ENCODE peak calls at places on chromosomes 1 and 21, in seven cellular contexts. U is A549, X is GM06990, B is psoas muscle, F is OCI-LY7, Y is hepatocyte, M is dorsolateral prefrontal cortex. K is an unnamed sample.

GRCh38 chr21:43639470-43640178 is 19.7 kb downstream of the HSF2BP start:
- DNase-seq in U (peak; percentile 59), X (no peak), B (no peak), F (no peak), Y (peak; percentile 39), M (no peak), K (no peak)

GRCh38 chr1:190478193-190479007 is 736 bp upstream of the BRINP3 start:
- DNase-seq in U (peak; percentile 24), X (no peak), B (no peak), F (no peak), Y (peak; percentile 46), M (no peak), K (no peak)

GRCh38 chr21:40622531-40622930 is 224.4 kb downstream of the DSCAM start:
- DNase-seq in U (no peak), X (no peak), B (no peak), F (no peak), Y (peak; percentile 13), M (no peak), K (peak; percentile 13)

GRCh38 chr1:32972814-32973428 is 8.3 kb upstream of the RNF19B start:
- DNase-seq in U (no peak), X (no peak), B (peak; percentile 47), F (no peak), Y (peak; percentile 73), M (peak; percentile 53), K (no peak)

GRCh38 chr1:74344396-74344795 is 109.2 kb downstream of the TNNI3K start:
- DNase-seq in U (no peak), X (no peak), B (no peak), F (no peak), Y (no peak), M (no peak), K (no peak)

GRCh38 chr1:2594001-2594640 is 7.5 kb downstream of the PRXL2B start:
- DNase-seq in U (no peak), X (no peak), B (peak; percentile 51), F (no peak), Y (no peak), M (peak; percentile 22), K (no peak)

GRCh38 chr1:1665815-1666251 is 7.0 kb upstream of the CDK11B start:
- DNase-seq in U (peak; percentile 14), X (no peak), B (no peak), F (peak; percentile 14), Y (no peak), M (no peak), K (no peak)

GRCh38 chr1:205543351-205544305 is 39.2 kb downstream of the CDK18 start:
- DNase-seq in U (peak; percentile 63), X (no peak), B (peak; percentile 76), F (no peak), Y (peak; percentile 81), M (peak; percentile 68), K (peak; percentile 63)

GRCh38 chr1:88985033-88985432 is 7.4 kb downstream of the KYAT3 start:
- DNase-seq in U (peak; percentile 31), X (no peak), B (no peak), F (no peak), Y (peak; percentile 48), M (no peak), K (peak; percentile 89)

DNA sequence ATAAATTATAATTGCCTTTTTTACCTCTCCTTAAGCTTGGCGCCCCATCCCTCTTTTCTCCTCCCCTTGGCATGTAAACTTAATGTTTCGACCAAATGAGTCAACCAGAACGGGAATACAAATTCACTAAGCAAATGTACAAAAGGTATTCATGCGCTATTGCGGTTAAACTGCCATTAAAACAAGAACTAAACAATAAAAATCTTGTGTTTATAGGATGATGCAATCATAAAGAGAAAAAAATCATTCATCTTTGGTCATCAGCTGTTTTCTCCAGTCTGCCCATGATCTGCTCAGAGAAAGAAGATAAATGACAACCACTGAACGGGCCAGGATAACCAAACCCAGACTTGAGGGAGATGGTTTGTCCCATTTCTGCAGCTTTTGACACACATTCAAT is 534.2 kb upstream of the PLXNA2 start:
- DNase-seq in U (no peak), X (no peak), B (no peak), F (no peak), Y (no peak), M (no peak), K (no peak)
- H3K4me3 ChIP-seq in U (no peak overlapping the region), X (no peak overlapping the region), B (no peak overlapping the region), F (no peak overlapping the region), Y (no peak overlapping the region), M (no peak overlapping the region), K (no peak overlapping the region)

GRCh38 chr1:95916616-95917015 is 682.6 kb downstream of the RWDD3 start:
- DNase-seq in U (no peak), X (no peak), B (no peak), F (no peak), Y (no peak), M (no peak), K (no peak)
- TF ChIP-seq CTCF in U (no peak), X (no peak), B (no peak), F (no peak), Y (peak; percentile 30), M (no peak), K (peak; percentile 58)

GRCh38 chr1:65495137-65495536 is 74.7 kb downstream of the LEPR start:
- DNase-seq in U (no peak), X (no peak), B (no peak), F (no peak), Y (no peak), M (no peak), K (no peak)
- H3K4me3 ChIP-seq in U (no peak overlapping the region), X (no peak overlapping the region), B (no peak overlapping the region), F (no peak overlapping the region), Y (no peak overlapping the region), M (no peak overlapping the region), K (no peak overlapping the region)

DNA sequence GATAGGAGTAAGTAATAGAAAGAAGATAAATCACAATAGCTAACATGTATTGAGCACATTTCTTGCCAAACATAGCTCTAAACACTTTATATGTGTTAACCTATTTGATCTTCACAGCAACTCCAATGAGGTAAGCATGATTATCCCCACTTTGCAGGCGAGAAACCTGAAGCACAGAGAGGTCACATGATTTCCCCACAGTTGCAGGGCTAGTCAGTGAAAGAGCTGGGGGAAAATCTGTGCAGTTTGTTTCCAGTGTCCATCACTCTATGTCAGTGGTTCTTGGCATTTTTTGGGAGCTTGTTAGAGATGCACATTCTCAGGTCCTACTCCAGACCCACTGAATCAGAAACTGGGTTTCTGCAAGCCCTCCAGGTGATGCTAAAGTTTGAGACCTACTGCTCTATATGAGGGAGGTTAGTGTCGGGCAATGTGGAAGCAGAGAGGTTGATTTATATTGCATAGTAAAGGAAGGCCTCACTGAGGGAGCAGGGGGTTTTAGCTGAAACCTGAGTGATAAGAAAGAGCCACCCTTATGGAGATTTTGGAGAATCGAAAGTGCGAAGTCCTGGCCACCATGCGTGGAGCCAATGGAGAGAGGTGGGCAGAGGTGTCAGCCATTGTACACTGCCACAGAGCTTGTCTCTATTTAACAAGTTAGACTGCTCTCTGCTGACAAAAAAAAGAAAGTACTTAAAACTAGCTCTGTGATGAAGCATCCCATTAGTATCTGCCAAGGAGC is 20.9 kb downstream of the MCOLN3 start:
- DNase-seq in U (peak; percentile 11), X (no peak), B (no peak), F (peak; percentile 58), Y (peak; percentile 15), M (no peak), K (no peak)
- TF ChIP-seq CTCF in U (peak; percentile 24), X (no peak), B (no peak), F (peak; percentile 70), Y (peak; percentile 7), M (no peak), K (no peak)

K was measured in astrocyte of the cerebellum.